ENCODE peak calls at places on chromosomes 2 and 18, in five cellular contexts. M, K, F, C and L are unnamed samples.

GRCh38 chr18:22977847-22978701 is 44.9 kb downstream of the RBBP8 start:
- DNase-seq in C (no peak), K (no peak), F (no peak), M (no peak), L (no peak)

GRCh38 chr18:8366656-8367055 is 242.6 kb upstream of the RAB12 start:
- DNase-seq in K (no peak), F (no peak), M (no peak), C (no peak), L (no peak)

GRCh38 chr2:85584354-85584856 is at the start of gene VAMP5:
- DNase-seq in K (no peak), M (no peak), F (no peak), C (no peak), L (no peak)

GRCh38 chr18:3015203-3015590 is 2.3 kb upstream of the LPIN2 start:
- DNase-seq in K (peak), C (peak), F (no peak), M (no peak), L (no peak)

GRCh38 chr2:48070415-48070814 is 164.1 kb upstream of the FBXO11 start:
- DNase-seq in F (no peak), M (no peak), K (no peak), C (no peak), L (no peak)

GRCh38 chr2:3461781-3462492 is 57.4 kb downstream of the ADI1 start:
- DNase-seq in K (no peak), F (peak), M (no peak), C (peak), L (no peak)

GRCh38 chr2:191920502-191920901 is 73.6 kb upstream of the CAVIN2 start:
- DNase-seq in M (no peak), C (no peak), F (no peak), K (no peak), L (no peak)

GRCh38 chr2:102251042-102251848 is 60.1 kb upstream of the IL1RL1 start:
- DNase-seq in K (no peak), M (no peak), C (peak), F (no peak), L (no peak)

GRCh38 chr2:102112692-102113665 is 29.6 kb upstream of the IL1R1 start:
- DNase-seq in C (no peak), F (no peak), M (no peak), K (no peak), L (no peak)

GRCh38 chr18:22324191-22325131 is 93.3 kb downstream of the CTAGE1 start:
- DNase-seq in F (no peak), M (no peak), K (no peak), C (peak), L (no peak)

GRCh38 chr18:63831080-63831788 is 56.0 kb downstream of the SERPINB7 start:
- DNase-seq in K (peak), C (peak), M (no peak), F (no peak), L (peak)

GRCh38 chr18:22106536-22107292 is 62.7 kb upstream of the GATA6 start:
- DNase-seq in C (peak), F (no peak), M (no peak), K (no peak), L (no peak)

GRCh38 chr18:21300616-21301200 is 58.7 kb downstream of the GREB1L start:
- DNase-seq in M (no peak), K (no peak), F (no peak), C (peak), L (no peak)

GRCh38 chr2:29834624-29835023 is 86.8 kb downstream of the ALK start:
- DNase-seq in M (no peak), K (no peak), F (no peak), C (no peak), L (no peak)

GRCh38 chr2:180367831-180368230 is 360.7 kb upstream of the CWC22 start:
- DNase-seq in M (no peak), C (no peak), F (no peak), K (no peak), L (no peak)

GRCh38 chr2:206488623-206489022 is 45.3 kb downstream of the ADAM23 start:
- DNase-seq in F (no peak), C (no peak), M (no peak), K (no peak), L (no peak)

GRCh38 chr2:84731185-84731584 is 149.7 kb downstream of the TRABD2A start:
- DNase-seq in K (no peak), C (no peak), F (no peak), M (no peak), L (no peak)

GRCh38 chr2:102061286-102061699 is 69.5 kb downstream of the IL1R2 start:
- DNase-seq in F (no peak), M (no peak), K (no peak), C (no peak), L (no peak)